ENCODE peak calls at places on chromosomes 16 and 17, in five cellular contexts. R, P, M, W and T are unnamed samples.

GRCh38 chr16:51640196-51640595 is 489.1 kb upstream of the SALL1 start:
- DNase-seq in R (no peak), P (no peak), M (no peak), W (no peak), T (no peak)

GRCh38 chr16:1146409-1146808 is 6.5 kb upstream of the CACNA1H start:
- DNase-seq in R (no peak), P (peak; percentile 46), M (no peak), W (peak; percentile 10), T (no peak)

GRCh38 chr16:20928774-20929411 is 28.3 kb downstream of the LYRM1 start:
- DNase-seq in R (no peak), P (no peak), M (no peak), W (no peak), T (no peak)

GRCh38 chr17:50133028-50133768 is 3.2 kb upstream of the SAMD14 start:
- DNase-seq in R (no peak), P (no peak), M (no peak), W (no peak), T (no peak)

GRCh38 chr17:63434951-63435571 is 11.0 kb downstream of the CYB561 start:
- DNase-seq in R (peak; percentile 59), P (no peak), M (peak; percentile 45), W (no peak), T (no peak)

GRCh38 chr16:64440421-64440831 is 681.4 kb downstream of the CDH11 start:
- DNase-seq in R (no peak), P (no peak), M (no peak), W (no peak), T (no peak)

GRCh38 chr17:75146597-75146996 is 7.7 kb downstream of the JPT1 start:
- DNase-seq in R (no peak), P (no peak), M (no peak), W (no peak), T (no peak)

GRCh38 chr17:39533891-39534290 is 72.6 kb downstream of the CDK12 start:
- DNase-seq in R (no peak), P (no peak), M (no peak), W (no peak), T (no peak)

GRCh38 chr16:76964464-76965154 is 226.4 kb upstream of the MON1B start:
- DNase-seq in R (no peak), P (no peak), M (no peak), W (no peak), T (no peak)

GRCh38 chr17:77875881-77876509 is 82.5 kb upstream of the TNRC6C start:
- DNase-seq in R (no peak), P (no peak), M (no peak), W (peak; percentile 61), T (no peak)

GRCh38 chr17:40107266-40107980 is 7.0 kb upstream of the NR1D1 start:
- DNase-seq in R (peak; percentile 70), P (no peak), M (no peak), W (no peak), T (no peak)

GRCh38 chr17:35245196-35245486 is 2.3 kb downstream of the SLFN5 start:
- DNase-seq in R (no peak), P (no peak), M (no peak), W (no peak), T (no peak)
- H3K4me3 ChIP-seq in R (peak overlapping the region; percentile 84), P (no peak overlapping the region), M (peak overlapping the region; percentile 94), W (no peak overlapping the region), T (no peak overlapping the region)

DNA sequence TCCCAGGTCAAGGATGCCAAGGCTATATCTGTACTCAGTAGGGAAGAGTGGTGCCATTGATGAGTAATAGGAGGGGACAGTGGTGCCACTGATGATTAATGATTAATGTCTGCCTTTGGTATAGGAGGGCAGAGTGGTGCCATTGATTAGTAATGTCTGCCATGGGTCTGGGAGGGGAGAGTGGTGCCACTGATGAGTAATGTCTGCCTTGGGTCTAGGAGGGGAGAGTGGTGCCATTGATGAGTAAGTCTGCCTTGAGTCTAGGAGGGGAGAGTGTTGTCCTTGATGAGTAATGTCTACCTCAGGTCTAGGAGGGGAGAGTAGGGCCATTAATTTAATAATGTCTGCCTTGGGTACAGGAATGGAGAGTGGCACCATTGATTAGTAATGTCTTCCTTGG is 507.8 kb upstream of the EEF2KMT start:
- DNase-seq in R (no peak), P (no peak), M (no peak), W (no peak), T (no peak)
- TF ChIP-seq CTCF in R (no peak), P (no peak), M (no peak), W (no peak), T (no peak)

GRCh38 chr16:13956635-13957196 is 36.8 kb downstream of the ERCC4 start:
- DNase-seq in R (no peak), P (no peak), M (no peak), W (no peak), T (no peak)
- H3K4me3 ChIP-seq in R (no peak overlapping the region), P (no peak overlapping the region), M (peak overlapping the region; percentile 50), W (no peak overlapping the region), T (no peak overlapping the region)

GRCh38 chr16:28822520-28823290 is at the start of gene ATXN2L:
- DNase-seq in R (peak; percentile 96), P (peak; percentile 96), M (peak; percentile 78), W (peak; percentile 98), T (peak; percentile 90)
- TF ChIP-seq CTCF in R (no peak), P (no peak), M (peak; percentile 34), W (no peak), T (peak; percentile 34)

DNA sequence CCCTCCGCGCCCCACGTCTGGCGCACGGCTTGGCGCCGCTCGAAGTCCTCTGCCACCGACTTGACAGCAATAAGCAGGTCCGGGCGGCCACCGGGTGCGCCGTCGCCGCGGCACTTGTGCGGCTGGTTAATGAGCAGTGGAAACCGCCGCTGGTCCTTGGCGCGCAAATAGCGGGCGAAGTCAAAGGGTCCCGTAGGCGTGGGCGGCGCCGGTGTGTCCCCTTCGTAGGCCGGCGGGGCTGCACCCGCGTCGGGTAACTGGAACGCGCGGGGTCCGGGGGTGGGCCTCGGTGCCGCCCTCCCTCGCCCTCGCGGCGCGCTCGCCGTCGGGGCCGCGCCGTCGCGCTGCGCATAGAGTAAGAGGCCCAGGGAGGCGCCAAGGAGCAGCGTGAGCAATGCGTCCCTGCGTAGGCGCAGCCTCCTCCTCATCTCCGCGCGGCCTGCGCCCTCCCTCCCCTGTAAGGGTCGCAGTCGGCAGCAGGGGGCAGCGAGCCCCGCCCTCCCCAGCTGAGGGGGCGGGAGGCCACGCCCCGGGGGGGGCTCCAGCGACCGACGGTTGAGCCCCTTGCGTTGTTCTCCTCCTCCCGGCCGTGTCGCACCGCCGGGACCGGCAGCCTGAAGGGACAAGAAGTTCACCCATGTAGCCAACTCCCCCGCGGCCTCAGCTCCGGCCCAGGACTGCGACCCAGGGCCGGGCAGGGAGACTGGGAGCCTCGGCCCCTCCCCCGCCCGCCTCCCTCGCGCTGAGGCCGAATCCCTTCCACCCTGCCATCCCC is 553 bp downstream of the B3GNT9 start:
- DNase-seq in R (no peak), P (peak; percentile 86), M (no peak), W (no peak), T (peak; percentile 89)
- H3K4me3 ChIP-seq in R (peak overlapping the region; percentile 63), P (peak overlapping the region; percentile 52), M (peak overlapping the region; percentile 96), W (no peak overlapping the region), T (peak overlapping the region; percentile 55)

GRCh38 chr16:4415538-4416199 is 727 bp downstream of the CORO7 start:
- DNase-seq in R (peak; percentile 76), P (peak; percentile 46), M (no peak), W (peak; percentile 75), T (peak; percentile 91)
- TF ChIP-seq CTCF in R (no peak), P (peak; percentile 11), M (no peak), W (no peak), T (no peak)

GRCh38 chr16:57807968-57808528 is 5.8 kb upstream of the KIFC3 start:
- DNase-seq in R (peak; percentile 69), P (peak; percentile 79), M (no peak), W (peak; percentile 42), T (peak; percentile 83)

GRCh38 chr16:57808589-57808988 is 6.3 kb upstream of the KIFC3 start:
- DNase-seq in R (no peak), P (no peak), M (no peak), W (no peak), T (no peak)

GRCh38 chr16:57809276-57809793 is 7.0 kb upstream of the KIFC3 start:
- DNase-seq in R (no peak), P (no peak), M (no peak), W (no peak), T (no peak)

GRCh38 chr16:57809843-57810196 is 7.5 kb upstream of the KIFC3 start:
- DNase-seq in R (no peak), P (no peak), M (no peak), W (no peak), T (no peak)

GRCh38 chr16:57810197-57811024 is 8.1 kb upstream of the KIFC3 start:
- DNase-seq in R (peak; percentile 81), P (peak; percentile 47), M (peak; percentile 45), W (no peak), T (peak; percentile 90)
- H3K4me3 ChIP-seq in R (no peak overlapping the region), P (no peak overlapping the region), M (no peak overlapping the region), W (no peak overlapping the region), T (no peak overlapping the region)

GRCh38 chr17:67080804-67081203 is 36.5 kb downstream of the CACNG1 start:
- DNase-seq in R (no peak), P (no peak), M (no peak), W (no peak), T (no peak)
- TF ChIP-seq CTCF in R (no peak), P (no peak), M (no peak), W (no peak), T (no peak)